ENCODE peak calls at places on chromosomes 2 and 18, in six cellular contexts. Y is SK-N-SH, R is sigmoid colon, L is heart right ventricle, B is IMR-90, I is spleen. F is an unnamed sample.
A peak's percentile ranks its signal among the peaks of the same experiment; 100 is the strongest.

GRCh38 chr2:132416080-132416911 is at the start of gene GPR39:
- DNase-seq in Y (peak; percentile 79), R (peak; percentile 78), L (peak; percentile 25), B (peak; percentile 96), I (no peak), F (peak; percentile 96)

GRCh38 chr2:14831458-14831857 is 198.9 kb downstream of the LRATD1 start:
- DNase-seq in Y (no peak), R (no peak), L (no peak), B (no peak), I (no peak), F (no peak)

GRCh38 chr2:170929686-170930050 is 615 bp downstream of the GORASP2 start:
- DNase-seq in Y (no peak), R (peak; percentile 71), L (no peak), B (peak; percentile 26), I (peak; percentile 93), F (peak; percentile 64)

GRCh38 chr2:197804049-197804757 is at the start of gene PLCL1:
- DNase-seq in Y (peak; percentile 93), R (peak; percentile 97), L (peak; percentile 94), B (peak; percentile 87), I (peak; percentile 94), F (peak; percentile 88)

GRCh38 chr2:235616846-235617245 is 123.0 kb downstream of the AGAP1 start:
- DNase-seq in Y (no peak), R (no peak), L (peak; percentile 64), B (no peak), I (no peak), F (no peak)

GRCh38 chr2:204604061-204604460 is 58.8 kb downstream of the PARD3B start:
- DNase-seq in Y (no peak), R (no peak), L (no peak), B (peak; percentile 31), I (no peak), F (no peak)

GRCh38 chr2:101442042-101442666 is 32.8 kb downstream of the RFX8 start:
- DNase-seq in Y (no peak), R (no peak), L (no peak), B (peak; percentile 63), I (no peak), F (no peak)

GRCh38 chr2:170038734-170039133 is 139.2 kb upstream of the MYO3B start:
- DNase-seq in Y (no peak), R (no peak), L (no peak), B (no peak), I (no peak), F (no peak)

GRCh38 chr2:12321886-12322285 is 394.9 kb upstream of the TRIB2 start:
- DNase-seq in Y (no peak), R (no peak), L (no peak), B (peak; percentile 31), I (no peak), F (no peak)

GRCh38 chr18:10912790-10913560 is 236.4 kb downstream of the PIEZO2 start:
- DNase-seq in Y (no peak), R (no peak), L (peak; percentile 13), B (peak; percentile 79), I (no peak), F (no peak)

GRCh38 chr18:10822457-10822856 is 296.6 kb downstream of the NAPG start:
- DNase-seq in Y (no peak), R (no peak), L (no peak), B (no peak), I (no peak), F (no peak)

GRCh38 chr2:74373189-74373588 is 6.9 kb downstream of the DCTN1 start:
- DNase-seq in Y (no peak), R (no peak), L (peak; percentile 70), B (no peak), I (no peak), F (no peak)

GRCh38 chr2:218703341-218703740 is 7.3 kb upstream of the TTLL4 start:
- DNase-seq in Y (no peak), R (no peak), L (no peak), B (no peak), I (no peak), F (no peak)

GRCh38 chr2:240714747-240715725 is 23.4 kb downstream of the AQP12A start:
- DNase-seq in Y (no peak), R (no peak), L (no peak), B (no peak), I (peak; percentile 64), F (no peak)
- TF ChIP-seq CTCF in Y (no peak), R (no peak), L (no peak), B (no peak), I (no peak), F (no peak)

GRCh38 chr18:24793742-24794141 is 333.3 kb downstream of the HRH4 start:
- DNase-seq in Y (no peak), R (no peak), L (no peak), B (peak; percentile 10), I (no peak), F (no peak)

GRCh38 chr18:24795129-24795528 is 334.7 kb downstream of the HRH4 start:
- DNase-seq in Y (no peak), R (no peak), L (no peak), B (no peak), I (no peak), F (no peak)

GRCh38 chr18:24790347-24790746 is 329.9 kb downstream of the HRH4 start:
- DNase-seq in Y (no peak), R (no peak), L (no peak), B (no peak), I (no peak), F (no peak)

GRCh38 chr18:24791736-24792135 is 331.3 kb downstream of the HRH4 start:
- DNase-seq in Y (peak; percentile 4), R (no peak), L (no peak), B (no peak), I (no peak), F (no peak)

DNA sequence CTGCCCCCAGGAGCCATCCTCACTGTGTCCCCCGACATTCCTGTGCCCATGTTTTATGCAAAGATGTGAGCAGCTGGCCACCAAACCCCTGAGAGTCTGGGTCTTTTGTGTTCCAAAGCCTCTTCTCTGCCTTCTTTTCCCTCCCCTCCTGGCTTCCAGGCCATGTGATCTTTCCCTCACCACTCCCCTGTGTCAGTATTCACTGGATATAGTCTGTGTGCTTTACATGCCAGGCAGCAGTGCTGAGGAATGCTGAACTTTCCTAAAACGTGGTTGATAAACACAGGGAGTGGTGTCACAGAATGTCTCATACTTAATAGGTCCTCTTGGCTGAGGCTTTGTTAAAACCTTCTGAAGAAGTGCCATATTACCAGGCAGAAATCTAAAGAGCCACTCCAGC is 331.7 kb downstream of the HRH4 start:
- DNase-seq in Y (no peak), R (no peak), L (no peak), B (peak; percentile 48), I (no peak), F (no peak)
- H3K27ac ChIP-seq in Y (no peak overlapping the region), R (no peak overlapping the region), L (no peak overlapping the region), B (peak overlapping the region; percentile 4), I (no peak overlapping the region), F (no peak overlapping the region)

GRCh38 chr2:64939332-64939917 is 49.8 kb upstream of the SLC1A4 start:
- DNase-seq in Y (peak; percentile 22), R (no peak), L (no peak), B (no peak), I (no peak), F (no peak)
- TF ChIP-seq CTCF in Y (no peak), R (no peak), L (no peak), B (no peak), I (no peak), F (no peak)

DNA sequence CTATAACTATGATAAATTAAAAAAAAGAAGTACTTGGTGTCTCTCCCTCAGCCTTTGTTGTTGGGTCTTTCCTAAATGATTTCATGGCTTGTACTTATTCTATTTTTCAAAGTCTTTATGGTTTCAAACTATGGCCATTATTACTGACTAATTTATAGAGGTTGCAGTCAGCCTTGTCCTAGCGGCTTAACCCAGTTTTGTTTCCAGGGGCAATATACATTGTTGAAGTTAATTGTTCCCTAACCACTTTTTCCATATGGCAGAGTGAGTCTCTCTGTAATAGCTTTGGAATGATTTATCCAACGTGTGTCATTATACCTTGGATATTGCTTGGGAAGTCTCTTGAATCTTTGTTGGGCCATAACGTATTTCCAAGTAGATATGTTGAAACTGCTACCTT is 408.8 kb downstream of the HRH4 start:
- DNase-seq in Y (no peak), R (no peak), L (no peak), B (no peak), I (no peak), F (no peak)
- H3K27ac ChIP-seq in Y (no peak overlapping the region), R (no peak overlapping the region), L (no peak overlapping the region), B (peak overlapping the region; percentile 36), I (no peak overlapping the region), F (no peak overlapping the region)

GRCh38 chr18:46097378-46097852 is 681 bp downstream of the ATP5F1A start:
- DNase-seq in Y (no peak), R (no peak), L (peak; percentile 15), B (no peak), I (no peak), F (no peak)

GRCh38 chr18:46099463-46099862 is 1.4 kb upstream of the ATP5F1A start:
- DNase-seq in Y (no peak), R (no peak), L (no peak), B (no peak), I (no peak), F (no peak)

GRCh38 chr18:46098616-46098933 is 479 bp upstream of the ATP5F1A start:
- DNase-seq in Y (no peak), R (no peak), L (no peak), B (no peak), I (no peak), F (no peak)

GRCh38 chr18:46096651-46097300 is 1.3 kb downstream of the ATP5F1A start:
- DNase-seq in Y (no peak), R (no peak), L (no peak), B (no peak), I (no peak), F (no peak)

GRCh38 chr18:46097853-46098615 is at the start of gene ATP5F1A:
- DNase-seq in Y (peak; percentile 92), R (peak; percentile 93), L (peak; percentile 95), B (peak; percentile 77), I (peak; percentile 96), F (peak; percentile 78)
- TF ChIP-seq CTCF in Y (peak; percentile 28), R (no peak), L (peak; percentile 20), B (peak; percentile 5), I (no peak), F (no peak)